ENCODE peak calls at places on chromosomes 16 and 17, in eight cellular contexts. J is endothelial cell; O is M059J; Y is Right ventricle myocardium superior; B is mucosa of descending colon; R is stimulated activated CD4-positive, alpha-beta T cell treated with anti-CD3 and anti-CD28 coated beads, Interleukin-15, amount 100 ng/mL, for 1 hour; Q is CD8-positive, alpha-beta memory T cell; F is T follicular helper cell. L is an unnamed sample.

GRCh38 chr17:79741751-79742588 is 11.2 kb downstream of the ENPP7 start:
- DNase-seq in Y (peak), O (peak), J (peak), B (peak), Q (peak), F (peak), R (peak), L (peak)

GRCh38 chr17:41324180-41325075 is 8.9 kb upstream of the KRTAP17-1 start:
- DNase-seq in B (peak), J (no peak), O (peak), Y (no peak), R (no peak), F (no peak), Q (no peak), L (no peak)

GRCh38 chr16:86529160-86529559 is 18.8 kb downstream of the FOXF1 start:
- DNase-seq in F (no peak), J (no peak), O (peak), B (no peak), R (no peak), Q (no peak), Y (no peak), L (no peak)

GRCh38 chr16:12067714-12068401 is 91.3 kb downstream of the SNX29 start:
- DNase-seq in Y (peak), J (peak), F (no peak), B (peak), R (no peak), Q (peak), O (peak), L (peak)

GRCh38 chr17:75759457-75759856 is 5.5 kb downstream of the GALK1 start:
- DNase-seq in B (no peak), R (no peak), Q (no peak), J (no peak), F (no peak), O (no peak), Y (no peak), L (no peak)

GRCh38 chr17:43645765-43646481 is 15.8 kb downstream of the MEOX1 start:
- DNase-seq in J (peak), Y (peak), O (peak), B (peak), Q (no peak), F (no peak), R (no peak), L (no peak)

GRCh38 chr16:51276335-51276734 is 125.3 kb upstream of the SALL1 start:
- DNase-seq in B (no peak), Y (no peak), O (peak), J (no peak), Q (no peak), R (no peak), F (no peak), L (no peak)

GRCh38 chr17:72515291-72516065 is 394.7 kb downstream of the SOX9 start:
- DNase-seq in J (no peak), O (peak), Q (no peak), F (no peak), B (peak), R (no peak), Y (no peak), L (no peak)

GRCh38 chr17:43092891-43093290 is 32.3 kb downstream of the BRCA1 start:
- DNase-seq in Q (no peak), J (no peak), B (no peak), R (no peak), O (no peak), Y (no peak), F (no peak), L (no peak)

GRCh38 chr17:29163563-29163962 is 16.6 kb downstream of the MYO18A start:
- DNase-seq in J (no peak), O (no peak), B (no peak), R (no peak), Q (no peak), Y (no peak), F (no peak), L (no peak)

GRCh38 chr16:66954097-66954659 is 6.9 kb upstream of the CES3 start:
- DNase-seq in J (peak), O (peak), R (peak), F (peak), Q (peak), B (peak), Y (peak), L (peak)

GRCh38 chr17:31390426-31390747 is 1.1 kb upstream of the RAB11FIP4 start:
- DNase-seq in B (no peak), Q (no peak), O (no peak), F (no peak), R (no peak), J (no peak), Y (no peak), L (no peak)

GRCh38 chr17:50754521-50754920 is 12.8 kb downstream of the ANKRD40CL start:
- DNase-seq in Q (no peak), R (no peak), O (no peak), F (no peak), J (no peak), B (no peak), Y (no peak), L (no peak)